ENCODE peak calls at places on chromosome 3, in seven cellular contexts. Y is stimulated activated CD4-positive, alpha-beta T cell treated with anti-CD3 and anti-CD28 coated beads, Interleukin-2, amount 100 ng/mL, for 24 hours; D is endothelial cell; E is T-helper 9 cell; I is stimulated activated CD8-positive, alpha-beta memory T cell treated with anti-CD3 and anti-CD28 coated beads, Interleukin-15, amount 100 ng/mL, for 24 hours; O is CD4-positive, CD25-positive, alpha-beta regulatory T cell; C is Caki2. V is an unnamed sample.

GRCh38 chr3:191894406-191894805 is 433.4 kb downstream of the PYDC2 start:
- DNase-seq in E (no peak), D (no peak), Y (no peak), O (no peak), C (no peak), I (no peak), V (no peak)

GRCh38 chr3:42830437-42831320 is 21.4 kb downstream of the ACKR2 start:
- DNase-seq in D (no peak), C (peak; percentile 8), Y (no peak), I (no peak), O (no peak), E (no peak), V (peak; percentile 69)

GRCh38 chr3:72756900-72757299 is 91.3 kb downstream of the SHQ1 start:
- DNase-seq in E (no peak), I (no peak), Y (no peak), O (no peak), C (no peak), D (no peak), V (peak; percentile 11)

GRCh38 chr3:165854696-165855095 is 17.5 kb upstream of the BCHE start:
- DNase-seq in Y (no peak), O (no peak), E (no peak), C (peak; percentile 39), I (no peak), D (no peak), V (peak; percentile 26)

GRCh38 chr3:143648708-143649107 is 199.6 kb downstream of the SLC9A9 start:
- DNase-seq in Y (no peak), I (no peak), D (peak; percentile 49), C (no peak), O (no peak), E (no peak), V (peak; percentile 23)

GRCh38 chr3:159762238-159762637 is 226.4 kb upstream of the IL12A start:
- DNase-seq in C (peak; percentile 71), Y (no peak), E (no peak), O (no peak), D (no peak), I (no peak), V (peak; percentile 67)

GRCh38 chr3:138673641-138674040 is 65.1 kb downstream of the FAIM start:
- DNase-seq in Y (no peak), E (no peak), C (peak; percentile 41), D (no peak), O (no peak), I (no peak), V (peak; percentile 70)

GRCh38 chr3:42507751-42508335 is 5.4 kb downstream of the VIPR1 start:
- DNase-seq in O (no peak), Y (no peak), D (no peak), I (no peak), E (no peak), C (no peak), V (no peak)

GRCh38 chr3:134373278-134373941 is 837 bp downstream of the AMOTL2 start:
- DNase-seq in D (peak; percentile 74), O (no peak), E (no peak), I (no peak), Y (no peak), C (peak; percentile 76), V (peak; percentile 92)

GRCh38 chr3:126947429-126947828 is 35.5 kb upstream of the PLXNA1 start:
- DNase-seq in O (no peak), E (no peak), Y (no peak), I (no peak), C (no peak), D (no peak), V (no peak)

GRCh38 chr3:65732060-65732933 is 306.4 kb downstream of the MAGI1 start:
- DNase-seq in O (no peak), I (no peak), D (peak; percentile 38), C (peak; percentile 49), E (no peak), Y (no peak), V (peak; percentile 71)

GRCh38 chr3:10299679-10300078 is 6.9 kb upstream of the GHRL start:
- DNase-seq in I (no peak), O (no peak), C (no peak), E (no peak), D (no peak), Y (no peak), V (peak; percentile 23)